ENCODE peak calls at places on chromosomes 12 and 14, in six cellular contexts. X is endodermal cell; L is A549; Y is A673; V is right cardiac atrium; O is naive thymus-derived CD4-positive, alpha-beta T cell. U is an unnamed sample. For H3K4me1, the result is how much of the 10 kb centered on the place peaks cover.

GRCh38 chr14:98977451-98977850 is 294.5 kb downstream of the BCL11B start:
- DNase-seq in X (no peak), L (no peak), Y (no peak), V (no peak), O (no peak), U (no peak)

GRCh38 chr12:62933220-62933870 is 1.6 kb downstream of the PPM1H start:
- DNase-seq in X (peak), L (peak), Y (no peak), V (peak), O (no peak), U (no peak)

GRCh38 chr12:101740566-101740965 is 1.3 kb upstream of the SYCP3 start:
- DNase-seq in X (no peak), L (no peak), Y (no peak), V (no peak), O (no peak), U (no peak)

GRCh38 chr14:75315143-75315542 is 36.5 kb downstream of the FOS start:
- DNase-seq in X (no peak), L (no peak), Y (peak), V (no peak), O (no peak), U (peak)

GRCh38 chr12:132729541-132730320 is 19.1 kb downstream of the PGAM5 start:
- DNase-seq in X (peak), L (peak), Y (peak), V (no peak), O (no peak), U (no peak)

GRCh38 chr14:92456215-92457017 is 57.2 kb upstream of the RIN3 start:
- DNase-seq in X (peak), L (peak), Y (peak), V (peak), O (no peak), U (peak)

GRCh38 chr12:104122298-104122697 is 15.7 kb downstream of the NFYB start:
- DNase-seq in X (peak), L (no peak), Y (no peak), V (no peak), O (no peak), U (no peak)

GRCh38 chr14:46344327-46344937 is 307.1 kb downstream of the RPL10L start:
- DNase-seq in X (peak), L (peak), Y (peak), V (no peak), O (no peak), U (peak)

GRCh38 chr12:95117178-95117599 is 43.8 kb upstream of the NR2C1 start:
- DNase-seq in X (peak), L (peak), Y (peak), V (peak), O (peak), U (peak)

GRCh38 chr12:49129332-49130150 is 1.7 kb downstream of the TUBA1B start:
- DNase-seq in X (no peak), L (no peak), Y (no peak), V (peak), O (no peak), U (no peak)

GRCh38 chr14:92523752-92524151 is 10.2 kb downstream of the RIN3 start:
- DNase-seq in X (no peak), L (no peak), Y (no peak), V (no peak), O (no peak), U (no peak)

GRCh38 chr14:55807059-55807499 is 227.1 kb downstream of the KTN1 start:
- DNase-seq in X (no peak), L (peak), Y (peak), V (peak), O (peak), U (peak)

GRCh38 chr12:95836630-95837239 is 22.0 kb upstream of the SNRPF start:
- DNase-seq in X (no peak), L (peak), Y (peak), V (no peak), O (no peak), U (no peak)

GRCh38 chr14:88212691-88213090 is 110.4 kb downstream of the KCNK10 start:
- DNase-seq in X (no peak), L (no peak), Y (no peak), V (no peak), O (no peak), U (no peak)

GRCh38 chr14:91977909-91978308 is 30.4 kb upstream of the FBLN5 start:
- DNase-seq in X (no peak), L (no peak), Y (no peak), V (no peak), O (no peak), U (no peak)

GRCh38 chr12:57008113-57008687 is 1.9 kb upstream of the ZBTB39 start:
- DNase-seq in X (no peak), L (peak), Y (peak), V (no peak), O (peak), U (no peak)

GRCh38 chr14:34113051-34113511 is 162.2 kb upstream of the EGLN3 start:
- DNase-seq in X (no peak), L (peak), Y (peak), V (no peak), O (no peak), U (no peak)

GRCh38 chr14:101620821-101621785 is 59.8 kb downstream of the DIO3 start:
- DNase-seq in X (no peak), L (no peak), Y (no peak), V (no peak), O (no peak), U (no peak)

GRCh38 chr12:108609535-108610335 is 11.9 kb upstream of the TMEM119 start:
- DNase-seq in X (no peak), L (no peak), Y (peak), V (peak), O (no peak), U (no peak)

GRCh38 chr12:82627799-82628198 is 58.9 kb upstream of the TMTC2 start:
- DNase-seq in X (peak), L (peak), Y (peak), V (no peak), O (no peak), U (no peak)

GRCh38 chr12:128265566-128265965 is 1.4 kb upstream of the TMEM132C start:
- DNase-seq in X (no peak), L (no peak), Y (no peak), V (peak), O (no peak), U (no peak)

GRCh38 chr14:72788972-72789728 is 104.8 kb downstream of the DPF3 start:
- DNase-seq in X (peak), L (no peak), Y (no peak), V (no peak), O (no peak), U (peak)

GRCh38 chr14:72680853-72681640 is 212.9 kb downstream of the DPF3 start:
- DNase-seq in X (no peak), L (no peak), Y (no peak), V (no peak), O (no peak), U (no peak)

GRCh38 chr12:118326971-118327370 is 45.7 kb downstream of the TAOK3 start:
- DNase-seq in X (no peak), L (no peak), Y (peak), V (no peak), O (no peak), U (no peak)

GRCh38 chr12:65695077-65695865 is 129.0 kb upstream of the HMGA2 start:
- DNase-seq in X (peak), L (peak), Y (peak), V (peak), O (no peak), U (no peak)

GRCh38 chr12:12212769-12213168 is 54.1 kb downstream of the LRP6 start:
- DNase-seq in X (no peak), L (peak), Y (no peak), V (no peak), O (no peak), U (no peak)

GRCh38 chr14:29735459-29735858 is 192.2 kb downstream of the PRKD1 start:
- DNase-seq in X (no peak), L (no peak), Y (no peak), V (no peak), O (no peak), U (no peak)

GRCh38 chr14:57749267-57749666 is 116.6 kb downstream of the SLC35F4 start:
- DNase-seq in X (no peak), L (peak), Y (no peak), V (no peak), O (no peak), U (no peak)

GRCh38 chr12:78421011-78421410 is 443.6 kb upstream of the SYT1 start:
- DNase-seq in X (no peak), L (no peak), Y (no peak), V (no peak), O (no peak), U (no peak)

GRCh38 chr14:73452341-73453191 is 5.8 kb downstream of the NUMB start:
- DNase-seq in X (no peak), L (peak), Y (peak), V (no peak), O (no peak), U (no peak)

GRCh38 chr12:104163631-104164030 is 25.6 kb upstream of the NFYB start:
- DNase-seq in X (no peak), L (no peak), Y (no peak), V (no peak), O (no peak), U (no peak)

GRCh38 chr12:88716240-88716639 is 136.0 kb upstream of the KITLG start:
- DNase-seq in X (no peak), L (no peak), Y (no peak), V (no peak), O (no peak), U (no peak)

GRCh38 chr14:101939771-101940170 is 24.6 kb upstream of the DYNC1H1 start:
- DNase-seq in X (no peak), L (no peak), Y (no peak), V (no peak), O (no peak), U (no peak)

GRCh38 chr14:92556255-92556741 is 42.7 kb downstream of the RIN3 start:
- DNase-seq in X (no peak), L (no peak), Y (no peak), V (no peak), O (no peak), U (no peak)

GRCh38 chr14:89252887-89253532 is 164.0 kb downstream of the FOXN3 start:
- DNase-seq in X (peak), L (peak), Y (peak), V (no peak), O (no peak), U (peak)

GRCh38 chr12:91140660-91141045 is 29.4 kb upstream of the LUM start:
- DNase-seq in X (no peak), L (no peak), Y (no peak), V (peak), O (no peak), U (no peak)

GRCh38 chr12:52149182-52149641 is 42.6 kb downstream of the KRT80 start:
- DNase-seq in X (peak), L (no peak), Y (no peak), V (no peak), O (no peak), U (no peak)
- H3K4me1 ChIP-seq in X (under half), L (half or more), Y (under half), V (under half), O (under half), U (under half)

GRCh38 chr12:116125981-116126566 is 151.4 kb downstream of the MED13L start:
- DNase-seq in X (peak), L (no peak), Y (no peak), V (no peak), O (no peak), U (no peak)
- H3K4me1 ChIP-seq in X (under half), L (half or more), Y (half or more), V (under half), O (under half), U (under half)

GRCh38 chr14:64721391-64721791 is 17.2 kb downstream of the PLEKHG3 start:
- DNase-seq in X (peak), L (peak), Y (peak), V (peak), O (no peak), U (no peak)

GRCh38 chr14:64719601-64720000 is 15.4 kb downstream of the PLEKHG3 start:
- DNase-seq in X (peak), L (no peak), Y (no peak), V (no peak), O (no peak), U (no peak)

GRCh38 chr14:64718762-64719161 is 14.5 kb downstream of the PLEKHG3 start:
- DNase-seq in X (peak), L (no peak), Y (no peak), V (no peak), O (no peak), U (no peak)

GRCh38 chr14:64721899-64722298 is 17.7 kb downstream of the PLEKHG3 start:
- DNase-seq in X (no peak), L (no peak), Y (no peak), V (no peak), O (no peak), U (no peak)

DNA sequence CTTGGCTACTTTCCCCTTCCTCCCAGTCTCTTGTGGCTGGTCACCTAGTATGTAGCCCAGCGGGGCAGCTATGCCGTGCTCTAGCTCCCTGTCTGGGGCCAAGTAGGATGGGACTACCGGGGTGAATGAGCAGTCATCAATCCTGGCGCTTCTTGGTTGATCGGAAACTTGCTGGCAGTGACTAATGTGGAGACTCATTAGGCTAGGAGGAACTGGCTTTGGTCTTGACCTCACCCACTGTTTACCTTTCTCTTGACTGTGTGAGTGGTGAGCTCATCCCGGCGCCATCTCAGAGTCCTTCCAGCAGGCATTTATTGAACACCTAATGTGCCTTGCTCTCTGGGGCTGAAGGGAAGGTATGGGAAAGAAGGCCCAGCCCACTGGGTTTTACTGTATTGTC is 16.0 kb downstream of the PLEKHG3 start:
- DNase-seq in X (peak), L (peak), Y (no peak), V (no peak), O (no peak), U (no peak)
- H3K4me1 ChIP-seq in X (under half), L (half or more), Y (under half), V (half or more), O (half or more), U (under half)

DNA sequence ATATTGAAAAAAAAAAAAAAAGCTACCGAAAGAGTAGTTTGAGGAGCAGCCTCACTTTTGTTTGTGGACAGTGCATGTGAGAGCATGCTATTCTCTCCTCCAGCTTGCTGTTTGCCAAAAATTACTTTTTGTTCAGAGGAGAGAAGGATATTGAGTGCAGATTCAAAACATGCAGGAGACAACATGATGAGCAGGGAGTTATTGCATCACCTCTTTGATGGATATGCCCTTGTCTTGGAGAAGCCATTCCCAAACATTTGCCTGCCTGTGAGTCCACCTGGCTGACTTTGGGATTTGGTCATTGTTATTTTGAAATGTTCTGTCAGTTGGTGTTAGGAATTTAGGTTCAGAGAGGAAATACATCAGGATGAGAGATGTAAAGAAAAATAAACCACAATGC is 2.4 kb downstream of the C12orf75 start:
- DNase-seq in X (no peak), L (no peak), Y (no peak), V (no peak), O (no peak), U (no peak)
- H3K4me1 ChIP-seq in X (under half), L (half or more), Y (under half), V (under half), O (under half), U (under half)

DNA sequence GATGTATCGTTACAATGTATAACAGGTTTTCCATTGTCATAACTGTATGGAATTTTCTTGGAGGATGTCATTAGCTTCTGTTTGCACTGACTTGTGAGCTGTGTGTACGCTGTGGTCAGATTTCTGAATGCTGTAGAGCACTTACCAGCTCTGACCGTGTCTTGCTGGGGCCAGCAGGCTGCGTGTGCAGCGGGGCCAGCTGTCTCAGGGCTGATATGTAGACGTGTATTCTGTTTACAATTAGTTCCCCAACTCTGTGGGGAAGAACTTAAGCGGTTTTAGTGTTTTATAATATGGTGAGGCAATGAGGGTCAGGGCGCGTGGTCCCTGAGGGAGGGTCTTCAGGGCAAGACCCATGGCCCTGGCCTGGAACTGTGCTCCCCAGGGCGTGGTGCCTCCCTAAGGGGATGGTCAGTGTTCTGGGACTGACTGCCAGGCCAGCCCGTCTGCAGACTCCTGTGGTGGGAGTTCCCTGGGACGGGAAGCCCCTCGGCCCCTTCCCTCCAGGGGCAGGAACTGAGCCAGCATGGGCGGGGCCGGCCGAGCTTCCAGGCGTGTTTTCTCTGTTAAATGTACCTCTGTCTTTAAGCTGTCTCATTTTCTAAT is 18.7 kb downstream of the XRCC3 start:
- DNase-seq in X (no peak), L (no peak), Y (peak), V (peak), O (no peak), U (peak)
- H3K4me1 ChIP-seq in X (under half), L (under half), Y (under half), V (under half), O (under half), U (half or more)

GRCh38 chr12:111429760-111430417 is 24.2 kb downstream of the SH2B3 start:
- DNase-seq in X (no peak), L (no peak), Y (peak), V (no peak), O (peak), U (no peak)
- H3K4me1 ChIP-seq in X (under half), L (under half), Y (half or more), V (under half), O (half or more), U (under half)